ENCODE peak calls at places on chromosomes 12 and 14, in ten cellular contexts. One of them, this sample, is unnamed. For H3K36me3, the result is how much of the 10 kb centered on the place peaks cover.

GRCh38 chr12:122884860-122885259 is 11.1 kb downstream of the VPS37B start:
- DNase-seq in PC-3: no peak
- DNase-seq in neural progenitor cell: no peak
- DNase-seq in Panc1: no peak
- DNase-seq in kidney epithelial cell: no peak
- DNase-seq in ovary: no peak
- DNase-seq in IMR-90: peak
- DNase-seq in right atrium auricular region: no peak
- DNase-seq in cardiac muscle cell: no peak
- DNase-seq in fibroblast of lung: no peak
- DNase-seq in this sample: no peak

GRCh38 chr12:6229823-6230222 is 29.6 kb downstream of the CD9 start:
- DNase-seq in PC-3: peak
- DNase-seq in neural progenitor cell: no peak
- DNase-seq in Panc1: no peak
- DNase-seq in kidney epithelial cell: no peak
- DNase-seq in ovary: peak
- DNase-seq in IMR-90: peak
- DNase-seq in right atrium auricular region: peak
- DNase-seq in cardiac muscle cell: no peak
- DNase-seq in fibroblast of lung: peak
- DNase-seq in this sample: peak

GRCh38 chr12:2944401-2945047 is 14.7 kb upstream of the TEAD4 start:
- DNase-seq in PC-3: peak
- DNase-seq in neural progenitor cell: peak
- DNase-seq in Panc1: no peak
- DNase-seq in kidney epithelial cell: no peak
- DNase-seq in ovary: peak
- DNase-seq in IMR-90: peak
- DNase-seq in right atrium auricular region: peak
- DNase-seq in cardiac muscle cell: peak
- DNase-seq in fibroblast of lung: no peak
- DNase-seq in this sample: peak

GRCh38 chr14:32620303-32620702 is 291.2 kb downstream of the AKAP6 start:
- DNase-seq in PC-3: peak
- DNase-seq in neural progenitor cell: no peak
- DNase-seq in Panc1: no peak
- DNase-seq in kidney epithelial cell: no peak
- DNase-seq in ovary: no peak
- DNase-seq in IMR-90: peak
- DNase-seq in right atrium auricular region: no peak
- DNase-seq in cardiac muscle cell: no peak
- DNase-seq in fibroblast of lung: peak
- DNase-seq in this sample: no peak

GRCh38 chr12:42017036-42017435 is 127.6 kb downstream of the GXYLT1 start:
- DNase-seq in PC-3: no peak
- DNase-seq in neural progenitor cell: no peak
- DNase-seq in Panc1: no peak
- DNase-seq in kidney epithelial cell: no peak
- DNase-seq in ovary: no peak
- DNase-seq in IMR-90: no peak
- DNase-seq in right atrium auricular region: no peak
- DNase-seq in cardiac muscle cell: no peak
- DNase-seq in fibroblast of lung: no peak
- DNase-seq in this sample: no peak

GRCh38 chr14:94113908-94114588 is 3.5 kb downstream of the IFI27 start:
- DNase-seq in PC-3: no peak
- DNase-seq in neural progenitor cell: no peak
- DNase-seq in Panc1: no peak
- DNase-seq in kidney epithelial cell: no peak
- DNase-seq in ovary: no peak
- DNase-seq in IMR-90: peak
- DNase-seq in right atrium auricular region: no peak
- DNase-seq in cardiac muscle cell: no peak
- DNase-seq in fibroblast of lung: peak
- DNase-seq in this sample: no peak

GRCh38 chr12:31591308-31591901 is 469 bp upstream of the DENND5B start:
- DNase-seq in PC-3: peak
- DNase-seq in neural progenitor cell: peak
- DNase-seq in Panc1: peak
- DNase-seq in kidney epithelial cell: no peak
- DNase-seq in ovary: peak
- DNase-seq in IMR-90: no peak
- DNase-seq in right atrium auricular region: peak
- DNase-seq in cardiac muscle cell: peak
- DNase-seq in fibroblast of lung: peak
- DNase-seq in this sample: no peak

GRCh38 chr14:20652996-20653975 is 11.8 kb upstream of the OR6S1 start:
- DNase-seq in PC-3: no peak
- DNase-seq in neural progenitor cell: peak
- DNase-seq in Panc1: peak
- DNase-seq in kidney epithelial cell: no peak
- DNase-seq in ovary: no peak
- DNase-seq in IMR-90: peak
- DNase-seq in right atrium auricular region: peak
- DNase-seq in cardiac muscle cell: peak
- DNase-seq in fibroblast of lung: peak
- DNase-seq in this sample: no peak

GRCh38 chr12:25806271-25806670 is 152.2 kb upstream of the RASSF8 start:
- DNase-seq in PC-3: peak
- DNase-seq in neural progenitor cell: no peak
- DNase-seq in Panc1: no peak
- DNase-seq in kidney epithelial cell: no peak
- DNase-seq in ovary: no peak
- DNase-seq in IMR-90: peak
- DNase-seq in right atrium auricular region: no peak
- DNase-seq in cardiac muscle cell: no peak
- DNase-seq in fibroblast of lung: peak
- DNase-seq in this sample: no peak

GRCh38 chr12:6169107-6169440 is 31.1 kb upstream of the CD9 start:
- DNase-seq in PC-3: no peak
- DNase-seq in neural progenitor cell: no peak
- DNase-seq in Panc1: no peak
- DNase-seq in kidney epithelial cell: no peak
- DNase-seq in ovary: no peak
- DNase-seq in IMR-90: no peak
- DNase-seq in right atrium auricular region: no peak
- DNase-seq in cardiac muscle cell: no peak
- DNase-seq in fibroblast of lung: no peak
- DNase-seq in this sample: no peak

GRCh38 chr14:104633276-104633861 is 28.8 kb upstream of the TMEM179 start:
- DNase-seq in PC-3: no peak
- DNase-seq in neural progenitor cell: no peak
- DNase-seq in Panc1: no peak
- DNase-seq in kidney epithelial cell: no peak
- DNase-seq in ovary: no peak
- DNase-seq in IMR-90: no peak
- DNase-seq in right atrium auricular region: no peak
- DNase-seq in cardiac muscle cell: no peak
- DNase-seq in fibroblast of lung: no peak
- DNase-seq in this sample: no peak

DNA sequence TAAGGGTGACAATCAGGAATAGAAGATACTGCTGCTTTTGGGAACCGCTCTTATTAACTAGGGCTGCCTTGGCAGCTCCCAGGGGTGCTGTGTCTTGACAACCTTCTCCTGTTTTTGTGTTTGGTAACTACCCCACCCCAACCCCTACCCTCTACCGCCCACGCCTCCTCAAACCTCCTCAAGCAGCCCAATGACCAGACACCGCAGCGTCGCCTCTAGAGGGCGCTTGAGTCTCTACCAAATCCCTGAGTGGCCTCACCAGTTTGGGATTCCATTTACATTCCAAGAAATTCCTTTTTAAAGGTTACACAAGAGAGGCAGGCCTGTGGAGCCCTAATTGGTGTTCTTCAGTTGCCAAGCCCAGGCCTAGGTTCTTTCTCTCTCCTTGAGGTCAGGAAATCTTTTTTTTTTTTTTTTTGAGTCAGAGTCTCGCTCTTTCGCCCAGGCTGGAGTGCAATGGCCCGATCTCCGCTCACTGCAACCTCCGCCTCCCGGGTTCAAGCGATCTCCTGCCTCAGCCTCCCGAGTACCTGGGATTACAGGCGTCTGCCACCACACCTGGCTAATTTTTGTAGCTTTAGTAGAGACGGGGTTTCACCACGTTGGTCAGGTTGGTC is 72.4 kb upstream of the USP44 start:
- DNase-seq in PC-3: peak
- DNase-seq in neural progenitor cell: peak
- DNase-seq in Panc1: no peak
- DNase-seq in kidney epithelial cell: peak
- DNase-seq in ovary: peak
- DNase-seq in IMR-90: peak
- DNase-seq in right atrium auricular region: peak
- DNase-seq in cardiac muscle cell: peak
- DNase-seq in fibroblast of lung: peak
- DNase-seq in this sample: peak
- TF ChIP-seq CTCF in PC-3: peak
- TF ChIP-seq CTCF in neural progenitor cell: peak
- TF ChIP-seq CTCF in Panc1: peak
- TF ChIP-seq CTCF in kidney epithelial cell: peak
- TF ChIP-seq CTCF in ovary: peak
- TF ChIP-seq CTCF in IMR-90: peak
- TF ChIP-seq CTCF in right atrium auricular region: peak
- TF ChIP-seq CTCF in cardiac muscle cell: peak
- TF ChIP-seq CTCF in fibroblast of lung: peak
- TF ChIP-seq CTCF in this sample: peak

GRCh38 chr12:132657004-132657727 is 30.0 kb downstream of the POLE start:
- DNase-seq in PC-3: no peak
- DNase-seq in neural progenitor cell: no peak
- DNase-seq in Panc1: no peak
- DNase-seq in kidney epithelial cell: no peak
- DNase-seq in ovary: no peak
- DNase-seq in IMR-90: no peak
- DNase-seq in right atrium auricular region: no peak
- DNase-seq in cardiac muscle cell: no peak
- DNase-seq in fibroblast of lung: no peak
- DNase-seq in this sample: no peak

GRCh38 chr12:132659146-132659545 is 28.0 kb downstream of the POLE start:
- DNase-seq in PC-3: no peak
- DNase-seq in neural progenitor cell: no peak
- DNase-seq in Panc1: no peak
- DNase-seq in kidney epithelial cell: no peak
- DNase-seq in ovary: no peak
- DNase-seq in IMR-90: no peak
- DNase-seq in right atrium auricular region: no peak
- DNase-seq in cardiac muscle cell: no peak
- DNase-seq in fibroblast of lung: no peak
- DNase-seq in this sample: no peak

GRCh38 chr12:132658149-132658905 is 28.8 kb downstream of the POLE start:
- DNase-seq in PC-3: no peak
- DNase-seq in neural progenitor cell: no peak
- DNase-seq in Panc1: no peak
- DNase-seq in kidney epithelial cell: no peak
- DNase-seq in ovary: no peak
- DNase-seq in IMR-90: no peak
- DNase-seq in right atrium auricular region: no peak
- DNase-seq in cardiac muscle cell: no peak
- DNase-seq in fibroblast of lung: no peak
- DNase-seq in this sample: no peak

GRCh38 chr12:132661972-132662371 is 25.2 kb downstream of the POLE start:
- DNase-seq in PC-3: no peak
- DNase-seq in neural progenitor cell: no peak
- DNase-seq in Panc1: no peak
- DNase-seq in kidney epithelial cell: no peak
- DNase-seq in ovary: no peak
- DNase-seq in IMR-90: no peak
- DNase-seq in right atrium auricular region: no peak
- DNase-seq in cardiac muscle cell: no peak
- DNase-seq in fibroblast of lung: no peak
- DNase-seq in this sample: no peak

DNA sequence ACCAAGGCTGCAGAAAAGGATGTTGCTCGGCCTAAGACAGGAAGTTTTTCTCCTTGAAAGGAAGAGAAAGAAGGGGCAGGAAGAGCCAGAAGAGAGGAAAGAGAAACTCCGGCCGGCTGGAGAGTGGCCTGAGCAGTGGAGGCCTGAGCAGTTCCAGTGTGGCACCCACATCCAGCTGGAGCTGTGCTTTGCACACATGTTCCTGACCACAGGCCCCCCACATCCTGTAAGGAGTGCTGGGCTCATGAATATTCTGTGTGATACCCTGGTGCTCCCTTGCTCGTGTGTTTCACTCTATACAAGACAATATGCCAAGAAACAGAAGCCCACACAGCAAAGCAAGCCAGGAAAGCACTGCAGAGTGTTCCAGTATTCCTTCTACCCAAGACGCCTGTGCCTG is 27.1 kb downstream of the POLE start:
- DNase-seq in PC-3: no peak
- DNase-seq in neural progenitor cell: no peak
- DNase-seq in Panc1: no peak
- DNase-seq in kidney epithelial cell: no peak
- DNase-seq in ovary: no peak
- DNase-seq in IMR-90: no peak
- DNase-seq in right atrium auricular region: no peak
- DNase-seq in cardiac muscle cell: no peak
- DNase-seq in fibroblast of lung: no peak
- DNase-seq in this sample: no peak
- H3K4me3 ChIP-seq in PC-3: no peak
- H3K4me3 ChIP-seq in neural progenitor cell: no peak
- H3K4me3 ChIP-seq in Panc1: no peak
- H3K4me3 ChIP-seq in kidney epithelial cell: no peak
- H3K4me3 ChIP-seq in ovary: no peak
- H3K4me3 ChIP-seq in IMR-90: no peak
- H3K4me3 ChIP-seq in right atrium auricular region: no peak
- H3K4me3 ChIP-seq in cardiac muscle cell: no peak
- H3K4me3 ChIP-seq in fibroblast of lung: no peak
- H3K4me3 ChIP-seq in this sample: no peak

GRCh38 chr12:53667080-53667479 is 8.8 kb downstream of the ATP5MC2 start:
- DNase-seq in PC-3: no peak
- DNase-seq in neural progenitor cell: no peak
- DNase-seq in Panc1: no peak
- DNase-seq in kidney epithelial cell: no peak
- DNase-seq in ovary: no peak
- DNase-seq in IMR-90: no peak
- DNase-seq in right atrium auricular region: no peak
- DNase-seq in cardiac muscle cell: no peak
- DNase-seq in fibroblast of lung: no peak
- DNase-seq in this sample: no peak
- H3K36me3 ChIP-seq in PC-3: under half
- H3K36me3 ChIP-seq in neural progenitor cell: under half
- H3K36me3 ChIP-seq in Panc1: under half
- H3K36me3 ChIP-seq in kidney epithelial cell: under half
- H3K36me3 ChIP-seq in ovary: under half
- H3K36me3 ChIP-seq in IMR-90: under half
- H3K36me3 ChIP-seq in right atrium auricular region: half or more
- H3K36me3 ChIP-seq in cardiac muscle cell: half or more
- H3K36me3 ChIP-seq in fibroblast of lung: under half
- H3K36me3 ChIP-seq in this sample: under half

DNA sequence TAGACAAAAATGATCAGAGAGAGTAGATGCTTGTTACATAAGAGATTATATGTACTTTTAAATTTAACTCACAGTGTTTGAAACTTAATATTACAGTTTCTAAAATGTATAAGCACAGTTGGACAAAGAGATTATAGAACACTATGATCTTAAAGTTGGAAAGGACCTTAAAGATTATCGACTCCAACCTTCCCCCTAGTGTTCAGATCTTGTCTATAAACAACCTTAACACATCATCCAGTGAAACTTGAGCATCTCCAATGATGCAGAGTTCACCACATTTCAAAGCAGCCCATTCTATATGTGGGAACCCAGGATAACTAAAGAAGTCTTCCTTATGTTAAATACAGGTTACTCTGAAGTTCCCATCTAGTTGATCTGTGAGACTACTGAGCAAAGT is 480.8 kb downstream of the RMST start:
- DNase-seq in PC-3: peak
- DNase-seq in neural progenitor cell: no peak
- DNase-seq in Panc1: no peak
- DNase-seq in kidney epithelial cell: no peak
- DNase-seq in ovary: no peak
- DNase-seq in IMR-90: no peak
- DNase-seq in right atrium auricular region: no peak
- DNase-seq in cardiac muscle cell: no peak
- DNase-seq in fibroblast of lung: no peak
- DNase-seq in this sample: no peak
- TF ChIP-seq CTCF in PC-3: peak
- TF ChIP-seq CTCF in neural progenitor cell: peak
- TF ChIP-seq CTCF in Panc1: no peak
- TF ChIP-seq CTCF in kidney epithelial cell: no peak
- TF ChIP-seq CTCF in ovary: no peak
- TF ChIP-seq CTCF in IMR-90: no peak
- TF ChIP-seq CTCF in right atrium auricular region: no peak
- TF ChIP-seq CTCF in cardiac muscle cell: no peak
- TF ChIP-seq CTCF in fibroblast of lung: peak
- TF ChIP-seq CTCF in this sample: no peak